ENCODE peak calls at places on chromosomes 6 and 20, in four cellular contexts. F is progenitor cell of endocrine pancreas, L is A549, X is foreskin fibroblast. Y is an unnamed sample.

GRCh38 chr6:111530218-111530617 is 47.2 kb upstream of the REV3L start:
- DNase-seq in F (no peak), L (no peak), X (no peak), Y (no peak)

GRCh38 chr6:43376551-43376981 is 7.1 kb upstream of the ZNF318 start:
- DNase-seq in F (no peak), L (no peak), X (peak; percentile 25), Y (no peak)

GRCh38 chr20:53126185-53126584 is 154.0 kb downstream of the TSHZ2 start:
- DNase-seq in F (no peak), L (no peak), X (no peak), Y (no peak)

GRCh38 chr6:55678330-55679224 is 99.6 kb upstream of the HMGCLL1 start:
- DNase-seq in F (no peak), L (no peak), X (peak; percentile 7), Y (no peak)

GRCh38 chr6:47047479-47048411 is 5.6 kb upstream of the ADGRF1 start:
- DNase-seq in F (peak; percentile 28), L (peak; percentile 17), X (peak; percentile 86), Y (peak; percentile 17)

GRCh38 chr20:1127840-1128239 is 9.4 kb downstream of the PSMF1 start:
- DNase-seq in F (no peak), L (no peak), X (no peak), Y (no peak)

GRCh38 chr20:17660667-17661066 is 21.4 kb downstream of the RRBP1 start:
- DNase-seq in F (no peak), L (no peak), X (no peak), Y (no peak)

GRCh38 chr6:125191916-125192609 is 38.5 kb downstream of the TPD52L1 start:
- DNase-seq in F (no peak), L (peak; percentile 47), X (peak; percentile 64), Y (peak; percentile 15)

GRCh38 chr20:20255104-20255503 is 112.8 kb upstream of the INSM1 start:
- DNase-seq in F (no peak), L (no peak), X (no peak), Y (no peak)

GRCh38 chr20:8330785-8331699 is 199.0 kb downstream of the PLCB1 start:
- DNase-seq in F (no peak), L (no peak), X (peak; percentile 4), Y (no peak)

GRCh38 chr20:33348136-33348937 is 53.0 kb downstream of the CDK5RAP1 start:
- DNase-seq in F (no peak), L (no peak), X (no peak), Y (no peak)

GRCh38 chr20:33490934-33491656 is 1.2 kb downstream of the CBFA2T2 start:
- DNase-seq in F (no peak), L (no peak), X (peak; percentile 27), Y (no peak)

GRCh38 chr6:149454405-149454848 is 30.4 kb downstream of the ZC3H12D start:
- DNase-seq in F (no peak), L (no peak), X (peak; percentile 97), Y (no peak)

GRCh38 chr20:53020376-53020775 is 48.2 kb downstream of the TSHZ2 start:
- DNase-seq in F (no peak), L (no peak), X (no peak), Y (no peak)

GRCh38 chr6:157586088-157586414 is 205.1 kb downstream of the ZDHHC14 start:
- DNase-seq in F (no peak), L (no peak), X (no peak), Y (no peak)

GRCh38 chr6:157428418-157429202 is 47.6 kb downstream of the ZDHHC14 start:
- DNase-seq in F (no peak), L (peak; percentile 18), X (no peak), Y (no peak)

GRCh38 chr6:111586554-111586953 is 19.1 kb downstream of the TRAF3IP2 start:
- DNase-seq in F (no peak), L (no peak), X (no peak), Y (no peak)

GRCh38 chr6:104957301-104958177 is 632 bp downstream of the LIN28B start:
- DNase-seq in F (no peak), L (peak; percentile 19), X (peak; percentile 9), Y (peak; percentile 33)

GRCh38 chr20:56957737-56958553 is 308.5 kb downstream of the BMP7 start:
- DNase-seq in F (no peak), L (no peak), X (peak; percentile 25), Y (peak; percentile 40)

GRCh38 chr6:41231246-41231645 is 3.1 kb downstream of the TREML4 start:
- DNase-seq in F (no peak), L (no peak), X (no peak), Y (no peak)
- TF ChIP-seq CTCF in F (no peak), L (no peak), X (no peak), Y (no peak)

GRCh38 chr20:63863798-63864544 is 1.1 kb upstream of the TPD52L2 start:
- DNase-seq in F (peak; percentile 50), L (peak; percentile 74), X (peak; percentile 92), Y (no peak)
- TF ChIP-seq CTCF in F (peak; percentile 64), L (peak; percentile 61), X (peak; percentile 60), Y (peak; percentile 63)

GRCh38 chr6:52992980-52993379 is 2.1 kb downstream of the GSTA4 start:
- DNase-seq in F (no peak), L (no peak), X (peak; percentile 74), Y (no peak)

GRCh38 chr6:52994789-52995078 is 350 bp downstream of the GSTA4 start:
- DNase-seq in F (no peak), L (no peak), X (peak; percentile 46), Y (peak; percentile 59)

GRCh38 chr6:52995913-52996685 is 1.0 kb upstream of the GSTA4 start:
- DNase-seq in F (peak; percentile 11), L (peak; percentile 13), X (peak; percentile 89), Y (peak; percentile 41)

GRCh38 chr6:52993461-52993860 is 1.6 kb downstream of the GSTA4 start:
- DNase-seq in F (no peak), L (no peak), X (peak; percentile 33), Y (no peak)

DNA sequence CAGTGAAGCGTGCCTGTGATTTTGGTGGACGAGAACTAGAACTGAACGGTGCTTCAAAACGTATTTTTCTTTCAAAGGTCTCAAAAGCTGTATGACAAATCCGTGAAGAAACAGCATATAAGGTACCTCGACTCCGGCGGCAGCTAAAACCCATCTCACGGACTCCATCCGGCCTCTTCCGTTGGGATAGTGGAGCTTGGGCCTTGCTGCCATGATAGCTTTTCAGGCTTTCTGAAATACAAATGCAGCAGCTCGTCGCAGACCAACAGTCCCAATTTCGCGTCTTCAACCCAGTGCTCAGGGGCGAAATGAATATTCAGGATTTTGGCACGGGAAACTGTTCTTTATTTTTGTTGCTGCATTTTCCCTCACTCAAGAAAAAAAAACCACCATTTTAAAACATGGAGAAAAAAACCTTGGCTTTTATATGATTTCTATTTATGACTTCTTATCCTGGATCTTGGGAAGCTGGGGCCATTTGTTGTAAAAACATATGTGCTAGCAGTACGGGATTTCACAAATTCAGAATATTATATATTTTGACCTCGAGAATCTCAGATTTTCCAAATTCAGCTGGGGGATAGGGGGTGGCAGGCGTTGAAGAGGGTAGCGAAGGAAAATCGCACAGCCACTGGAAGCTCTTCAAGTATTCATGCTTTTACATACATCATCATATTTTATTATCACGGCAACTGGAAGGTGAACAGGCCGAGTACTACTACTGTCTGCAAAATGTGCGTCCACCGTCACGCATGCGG is 874 bp downstream of the GSTA4 start:
- DNase-seq in F (no peak), L (peak; percentile 5), X (peak; percentile 62), Y (peak; percentile 20)
- TF ChIP-seq CTCF in F (no peak), L (no peak), X (no peak), Y (no peak)

DNA sequence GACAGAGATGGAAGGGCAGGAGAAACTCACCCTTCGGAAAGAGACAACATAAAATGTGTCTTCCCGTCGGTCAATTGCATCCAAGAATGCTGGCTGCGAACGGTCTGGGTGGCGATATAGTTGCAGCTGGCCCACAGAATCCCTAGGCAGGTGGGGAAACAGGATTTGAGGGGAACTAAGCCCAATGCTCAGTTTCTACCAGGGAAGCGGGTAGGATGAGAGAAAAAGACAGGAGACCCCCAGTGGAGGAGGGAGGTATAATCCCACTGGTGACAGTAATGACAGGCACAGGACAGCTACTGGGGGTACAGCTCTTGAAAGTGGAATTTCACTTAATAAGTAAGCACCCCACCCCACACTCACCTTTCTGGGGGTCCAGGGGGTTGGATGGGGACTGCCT is 7.5 kb upstream of the TNXB start:
- DNase-seq in F (no peak), L (peak; percentile 51), X (peak; percentile 51), Y (peak; percentile 41)
- TF ChIP-seq CTCF in F (peak; percentile 45), L (peak; percentile 13), X (peak; percentile 38), Y (peak; percentile 59)

GRCh38 chr6:160730911-160731310 is 28.9 kb downstream of the PLG start:
- DNase-seq in F (no peak), L (peak; percentile 3), X (no peak), Y (peak; percentile 11)
- TF ChIP-seq CTCF in F (peak; percentile 55), L (no peak), X (no peak), Y (peak; percentile 54)

GRCh38 chr6:99819853-99820252 is 174.2 kb downstream of the MCHR2 start:
- DNase-seq in F (no peak), L (no peak), X (no peak), Y (no peak)

GRCh38 chr6:99821164-99821563 is 172.9 kb downstream of the MCHR2 start:
- DNase-seq in F (no peak), L (no peak), X (no peak), Y (no peak)

GRCh38 chr6:99818161-99818560 is 175.9 kb downstream of the MCHR2 start:
- DNase-seq in F (no peak), L (no peak), X (no peak), Y (no peak)

GRCh38 chr6:99822741-99823512 is 171.1 kb downstream of the MCHR2 start:
- DNase-seq in F (no peak), L (peak; percentile 22), X (peak; percentile 78), Y (peak; percentile 4)
- TF ChIP-seq CTCF in F (peak; percentile 60), L (peak; percentile 41), X (peak; percentile 55), Y (peak; percentile 73)

GRCh38 chr20:62688855-62689460 is 19.7 kb upstream of the NTSR1 start:
- DNase-seq in F (no peak), L (no peak), X (peak; percentile 39), Y (no peak)
- TF ChIP-seq CTCF in F (peak; percentile 29), L (no peak), X (peak; percentile 16), Y (peak; percentile 33)

DNA sequence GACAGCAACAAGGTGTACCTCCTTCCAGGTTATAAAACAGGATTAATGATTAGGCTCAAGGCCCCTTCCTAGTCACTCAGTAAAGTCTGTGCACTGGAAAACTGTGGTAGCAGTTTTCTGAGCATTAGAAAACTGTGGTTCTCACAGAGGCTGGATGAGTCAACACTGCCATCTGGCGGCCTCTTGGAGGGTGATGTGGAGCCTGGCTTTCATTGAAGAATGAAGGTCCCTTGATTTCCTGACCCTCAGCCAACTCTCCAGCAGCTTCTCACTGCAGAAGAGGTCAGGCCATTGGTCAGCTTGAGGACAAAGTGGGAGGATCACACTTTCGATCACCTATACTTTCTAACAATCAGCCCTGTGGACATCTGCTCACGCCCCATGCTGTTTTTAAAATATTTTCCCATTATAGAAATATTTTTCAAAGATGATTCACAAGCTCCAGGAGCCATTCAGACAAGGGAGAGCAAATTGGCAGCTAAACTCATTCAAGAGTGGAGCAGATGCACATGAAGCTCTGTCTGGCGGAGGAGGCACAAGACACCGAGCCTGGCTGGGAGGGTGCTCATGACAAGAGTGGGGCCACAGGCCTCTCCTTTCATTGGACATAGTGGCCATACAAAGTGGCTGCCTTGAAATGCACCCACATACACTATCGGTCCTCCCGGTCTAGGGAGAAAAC is 23.1 kb downstream of the PSMB1 start:
- DNase-seq in F (peak; percentile 66), L (peak; percentile 67), X (peak; percentile 88), Y (peak; percentile 81)
- TF ChIP-seq CTCF in F (peak; percentile 87), L (peak; percentile 72), X (peak; percentile 97), Y (peak; percentile 94)